ENCODE peak calls at places on chromosomes 16 and 17, in ten cellular contexts. C is fibroblast of lung, Y is AG04450, S is IMR-90, B is lung, J is stomach, W is tibial artery, P is WERI-Rb-1, A is MCF 10A, U is GM13977. X is an unnamed sample.

GRCh38 chr16:46896314-46896968 is 12.3 kb downstream of the GPT2 start:
- DNase-seq in C (peak; percentile 40), Y (no peak), U (no peak), J (no peak), A (no peak), B (no peak), W (no peak), P (no peak), S (peak; percentile 29), X (no peak)

GRCh38 chr17:3602499-3602898 is 6.7 kb downstream of the TRPV1 start:
- DNase-seq in A (peak; percentile 34), P (peak; percentile 48), W (no peak), U (peak; percentile 66), B (no peak), Y (no peak), S (peak; percentile 6), C (peak; percentile 40), J (no peak), X (no peak)

GRCh38 chr16:78242231-78242630 is 142.8 kb downstream of the WWOX start:
- DNase-seq in J (no peak), C (no peak), W (no peak), S (no peak), B (no peak), U (no peak), A (no peak), Y (no peak), P (no peak), X (no peak)

GRCh38 chr17:61507667-61508066 is 55.4 kb downstream of the TBX4 start:
- DNase-seq in B (no peak), S (no peak), Y (no peak), C (no peak), A (no peak), W (no peak), P (no peak), J (no peak), U (no peak), X (no peak)

GRCh38 chr17:82657926-82658325 is 9.7 kb upstream of the WDR45B start:
- DNase-seq in U (no peak), W (no peak), P (no peak), B (no peak), J (no peak), Y (no peak), S (no peak), C (no peak), A (no peak), X (no peak)

GRCh38 chr17:81489012-81489968 is 23.3 kb downstream of the ACTG1 start:
- DNase-seq in S (no peak), W (no peak), J (no peak), B (no peak), A (no peak), P (no peak), U (no peak), Y (no peak), C (no peak), X (no peak)

GRCh38 chr17:28524476-28525415 is 18.6 kb downstream of the FOXN1 start:
- DNase-seq in B (peak; percentile 75), Y (peak; percentile 30), A (peak; percentile 83), W (no peak), S (peak; percentile 78), P (no peak), J (peak; percentile 89), U (no peak), C (peak; percentile 53), X (peak; percentile 75)

GRCh38 chr16:87924937-87925670 is 11.2 kb downstream of the CA5A start:
- DNase-seq in W (no peak), C (no peak), P (peak; percentile 80), B (no peak), J (peak; percentile 82), A (peak; percentile 48), S (no peak), U (no peak), Y (no peak), X (no peak)

GRCh38 chr17:38777641-38778250 is 21.6 kb downstream of the PIP4K2B start:
- DNase-seq in S (peak; percentile 44), Y (no peak), C (no peak), A (no peak), U (no peak), P (no peak), W (no peak), B (no peak), J (no peak), X (peak; percentile 39)

GRCh38 chr17:55641559-55642160 is 81.0 kb downstream of the TMEM100 start:
- DNase-seq in Y (peak; percentile 48), U (peak; percentile 17), J (peak; percentile 49), B (peak; percentile 70), W (peak; percentile 68), C (peak; percentile 83), A (peak; percentile 78), S (peak; percentile 63), P (peak; percentile 90), X (peak; percentile 59)

GRCh38 chr17:27788919-27789318 is 11.4 kb downstream of the NOS2 start:
- DNase-seq in W (no peak), S (no peak), A (no peak), Y (no peak), C (no peak), B (no peak), J (no peak), P (no peak), U (no peak), X (no peak)

GRCh38 chr17:6107791-6108190 is 37.6 kb downstream of the WSCD1 start:
- DNase-seq in P (no peak), J (no peak), U (no peak), A (no peak), Y (no peak), W (no peak), S (no peak), B (no peak), C (no peak), X (no peak)

GRCh38 chr17:6108382-6108781 is 38.2 kb downstream of the WSCD1 start:
- DNase-seq in P (no peak), Y (no peak), U (no peak), J (no peak), S (no peak), W (no peak), C (no peak), B (no peak), A (no peak), X (no peak)

GRCh38 chr17:6105608-6106007 is 35.4 kb downstream of the WSCD1 start:
- DNase-seq in J (no peak), C (no peak), W (peak; percentile 28), S (no peak), U (no peak), Y (no peak), B (no peak), A (no peak), P (peak; percentile 0), X (no peak)

GRCh38 chr17:6104956-6105355 is 34.8 kb downstream of the WSCD1 start:
- DNase-seq in B (no peak), W (peak; percentile 38), P (peak; percentile 0), C (no peak), J (no peak), S (no peak), U (no peak), Y (no peak), A (no peak), X (no peak)

DNA sequence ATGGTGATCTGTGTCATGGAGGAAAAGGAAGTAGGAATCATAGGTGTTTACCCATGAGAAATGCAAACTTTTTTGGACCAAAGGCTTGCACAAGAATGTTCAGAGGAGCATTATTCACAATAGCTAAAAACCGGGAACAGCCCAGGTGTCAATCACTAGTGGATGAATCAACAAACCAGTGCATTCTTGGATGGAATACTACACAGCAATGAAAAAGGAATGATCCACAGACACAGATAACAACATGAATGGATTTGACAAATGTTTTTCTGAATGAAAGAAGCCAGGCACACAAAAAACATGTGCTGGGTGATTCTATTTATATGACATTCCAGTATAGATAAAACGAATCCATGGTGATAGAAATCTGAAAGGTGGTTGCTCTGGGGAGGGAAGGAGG is 36.0 kb downstream of the WSCD1 start:
- DNase-seq in P (no peak), S (no peak), U (no peak), W (no peak), J (no peak), C (no peak), B (no peak), Y (no peak), A (no peak), X (no peak)
- TF ChIP-seq CTCF in P (no peak), S (no peak), U (no peak), W (no peak), J (no peak), C (no peak), B (no peak), Y (no peak), A (no peak), X (no peak)

GRCh38 chr16:73768786-73769203 is 527.8 kb upstream of the PSMD7 start:
- DNase-seq in Y (no peak), B (no peak), S (no peak), C (peak; percentile 82), J (no peak), P (no peak), W (peak; percentile 88), A (peak; percentile 48), U (no peak), X (peak; percentile 41)
- TF ChIP-seq CTCF in Y (no peak), B (no peak), S (no peak), C (no peak), J (no peak), P (no peak), W (no peak), A (no peak), U (no peak), X (no peak)

GRCh38 chr17:8222630-8223355 is 12.4 kb upstream of the AURKB start:
- DNase-seq in A (peak; percentile 94), C (peak; percentile 95), B (peak; percentile 94), S (peak; percentile 93), J (peak; percentile 94), U (peak; percentile 71), W (peak; percentile 98), P (peak; percentile 89), Y (peak; percentile 93), X (peak; percentile 96)

GRCh38 chr17:8221663-8222379 is 11.4 kb upstream of the AURKB start:
- DNase-seq in U (peak; percentile 56), Y (peak; percentile 68), W (peak; percentile 93), B (peak; percentile 88), C (peak; percentile 93), P (peak; percentile 81), S (peak; percentile 89), J (peak; percentile 87), A (peak; percentile 92), X (peak; percentile 88)

GRCh38 chr17:8224891-8225812 is 14.8 kb upstream of the AURKB start:
- DNase-seq in P (no peak), S (no peak), B (no peak), J (no peak), Y (no peak), A (no peak), C (no peak), W (no peak), U (no peak), X (no peak)

GRCh38 chr17:8222380-8222629 is 11.9 kb upstream of the AURKB start:
- DNase-seq in P (no peak), Y (no peak), W (no peak), S (no peak), J (no peak), A (no peak), C (no peak), B (no peak), U (peak; percentile 62), X (no peak)

GRCh38 chr17:8223356-8224063 is 13.1 kb upstream of the AURKB start:
- DNase-seq in U (peak; percentile 42), S (peak; percentile 47), P (peak; percentile 79), A (peak; percentile 52), C (peak; percentile 62), W (peak; percentile 85), J (peak; percentile 67), B (peak; percentile 68), Y (no peak), X (peak; percentile 41)
- TF ChIP-seq CTCF in U (peak; percentile 51), S (peak; percentile 34), P (peak; percentile 56), A (peak; percentile 6), C (peak; percentile 30), W (no peak), J (no peak), B (no peak), Y (no peak), X (peak; percentile 61)

GRCh38 chr17:1577657-1578428 is 15.3 kb upstream of the PITPNA start:
- DNase-seq in S (no peak), B (no peak), W (no peak), P (no peak), Y (no peak), A (no peak), U (peak; percentile 49), C (no peak), J (no peak), X (no peak)
- TF ChIP-seq CTCF in S (no peak), B (no peak), W (no peak), P (no peak), Y (no peak), A (no peak), U (no peak), C (no peak), J (no peak), X (no peak)